ENCODE peak calls at places on chromosome 18, in four cellular contexts. One of them, this sample, is unnamed.

GRCh38 chr18:24985616-24986015 is 366.4 kb downstream of the ZNF521 start:
- DNase-seq in endothelial cell of umbilical vein: peak
- DNase-seq in colonic mucosa: no peak
- DNase-seq in mesendoderm: no peak
- DNase-seq in this sample: no peak

GRCh38 chr18:46894124-46894523 is 23.2 kb downstream of the PIAS2 start:
- DNase-seq in endothelial cell of umbilical vein: no peak
- DNase-seq in colonic mucosa: no peak
- DNase-seq in mesendoderm: no peak
- DNase-seq in this sample: no peak

GRCh38 chr18:36389811-36390581 is 92.5 kb downstream of the FHOD3 start:
- DNase-seq in mesendoderm: no peak
- DNase-seq in colonic mucosa: no peak
- DNase-seq in endothelial cell of umbilical vein: no peak
- DNase-seq in this sample: no peak

GRCh38 chr18:11005528-11005927 is 143.8 kb downstream of the PIEZO2 start:
- DNase-seq in endothelial cell of umbilical vein: peak
- DNase-seq in colonic mucosa: peak
- DNase-seq in mesendoderm: peak
- DNase-seq in this sample: no peak

GRCh38 chr18:8253943-8254342 is 355.3 kb upstream of the RAB12 start:
- DNase-seq in colonic mucosa: no peak
- DNase-seq in mesendoderm: no peak
- DNase-seq in endothelial cell of umbilical vein: no peak
- DNase-seq in this sample: no peak

GRCh38 chr18:75683426-75683825 is 255.9 kb upstream of the SMIM21 start:
- DNase-seq in mesendoderm: no peak
- DNase-seq in endothelial cell of umbilical vein: no peak
- DNase-seq in colonic mucosa: no peak
- DNase-seq in this sample: no peak

GRCh38 chr18:61551586-61551985 is 218.4 kb downstream of the CDH20 start:
- DNase-seq in mesendoderm: peak
- DNase-seq in endothelial cell of umbilical vein: peak
- DNase-seq in colonic mucosa: peak
- DNase-seq in this sample: peak

GRCh38 chr18:12597775-12598174 is 60.1 kb downstream of the SPIRE1 start:
- DNase-seq in mesendoderm: no peak
- DNase-seq in endothelial cell of umbilical vein: peak
- DNase-seq in colonic mucosa: no peak
- DNase-seq in this sample: no peak

GRCh38 chr18:7737483-7737882 is 170.4 kb downstream of the PTPRM start:
- DNase-seq in endothelial cell of umbilical vein: no peak
- DNase-seq in colonic mucosa: no peak
- DNase-seq in mesendoderm: no peak
- DNase-seq in this sample: no peak

GRCh38 chr18:6876646-6877045 is 147.1 kb downstream of the ARHGAP28 start:
- DNase-seq in mesendoderm: no peak
- DNase-seq in endothelial cell of umbilical vein: no peak
- DNase-seq in colonic mucosa: no peak
- DNase-seq in this sample: no peak

GRCh38 chr18:40841473-40841872 is 1113.6 kb upstream of the PIK3C3 start:
- DNase-seq in colonic mucosa: no peak
- DNase-seq in endothelial cell of umbilical vein: no peak
- DNase-seq in mesendoderm: no peak
- DNase-seq in this sample: no peak

GRCh38 chr18:31683106-31683505 is 1.3 kb downstream of the B4GALT6 start:
- DNase-seq in colonic mucosa: no peak
- DNase-seq in mesendoderm: no peak
- DNase-seq in endothelial cell of umbilical vein: no peak
- DNase-seq in this sample: no peak
- H3K9ac ChIP-seq in colonic mucosa: no peak
- H3K9ac ChIP-seq in mesendoderm: no peak
- H3K9ac ChIP-seq in endothelial cell of umbilical vein: no peak
- H3K9ac ChIP-seq in this sample: peak

DNA sequence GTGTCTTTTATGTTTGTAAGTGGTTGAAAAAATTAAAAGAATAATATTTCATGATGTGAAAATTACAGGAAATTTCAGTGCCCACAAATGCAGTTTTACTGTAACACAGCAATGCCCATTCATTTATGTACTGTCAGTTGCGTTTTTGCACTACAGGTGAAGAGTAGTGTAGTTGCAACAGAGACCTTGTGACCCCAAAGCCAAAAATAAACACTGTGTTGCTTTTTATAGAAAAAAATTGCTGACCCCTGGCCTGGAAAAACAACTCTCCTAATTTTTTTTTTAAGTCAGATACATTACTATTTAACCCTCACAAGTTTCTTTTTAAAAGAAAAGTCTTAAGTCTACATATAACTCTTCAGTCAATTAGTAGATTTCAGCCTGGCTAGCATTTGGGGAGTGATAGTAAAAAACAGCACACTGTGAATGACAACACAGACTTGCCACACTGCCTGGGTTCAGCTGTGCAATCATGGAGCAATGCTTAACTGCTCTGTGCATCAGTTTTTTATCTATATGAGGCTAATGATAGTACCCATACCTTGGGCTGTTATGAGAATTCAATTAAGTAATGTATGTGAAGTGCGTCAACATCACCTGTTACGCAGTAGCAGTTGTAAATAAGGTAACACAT is 8.1 kb downstream of the KLHL14 start:
- DNase-seq in colonic mucosa: no peak
- DNase-seq in endothelial cell of umbilical vein: no peak
- DNase-seq in mesendoderm: no peak
- DNase-seq in this sample: no peak
- H3K4me3 ChIP-seq in colonic mucosa: no peak
- H3K4me3 ChIP-seq in endothelial cell of umbilical vein: no peak
- H3K4me3 ChIP-seq in mesendoderm: no peak
- H3K4me3 ChIP-seq in this sample: no peak

DNA sequence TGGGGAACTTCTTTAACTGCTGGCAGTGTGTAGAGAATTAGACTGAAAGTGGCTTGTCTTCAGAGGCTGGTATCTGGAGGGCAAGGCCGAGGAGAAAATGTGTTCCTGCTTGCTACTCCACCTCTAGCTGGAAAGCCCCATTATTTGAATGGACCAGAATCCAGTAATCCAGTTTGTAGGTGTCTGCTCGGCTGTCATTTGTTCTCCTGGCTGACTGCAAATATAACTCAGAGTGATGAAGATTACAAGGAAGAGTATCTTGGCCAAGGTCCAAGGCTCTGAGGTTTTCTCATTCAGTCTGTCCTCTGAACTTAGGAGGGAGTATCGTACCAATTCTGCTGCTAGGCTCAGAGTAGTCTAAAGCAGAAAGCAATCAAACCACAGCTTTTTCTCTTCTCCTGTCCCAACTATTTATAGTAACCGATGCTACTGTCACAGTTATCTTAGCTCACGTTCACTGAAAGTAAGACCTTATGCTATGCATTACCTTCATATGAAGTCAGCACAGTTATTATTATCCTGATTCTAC is 228.6 kb downstream of the SETBP1 start:
- DNase-seq in mesendoderm: no peak
- DNase-seq in endothelial cell of umbilical vein: no peak
- DNase-seq in colonic mucosa: no peak
- DNase-seq in this sample: no peak
- H3K9ac ChIP-seq in mesendoderm: no peak
- H3K9ac ChIP-seq in endothelial cell of umbilical vein: no peak
- H3K9ac ChIP-seq in colonic mucosa: no peak
- H3K9ac ChIP-seq in this sample: no peak

DNA sequence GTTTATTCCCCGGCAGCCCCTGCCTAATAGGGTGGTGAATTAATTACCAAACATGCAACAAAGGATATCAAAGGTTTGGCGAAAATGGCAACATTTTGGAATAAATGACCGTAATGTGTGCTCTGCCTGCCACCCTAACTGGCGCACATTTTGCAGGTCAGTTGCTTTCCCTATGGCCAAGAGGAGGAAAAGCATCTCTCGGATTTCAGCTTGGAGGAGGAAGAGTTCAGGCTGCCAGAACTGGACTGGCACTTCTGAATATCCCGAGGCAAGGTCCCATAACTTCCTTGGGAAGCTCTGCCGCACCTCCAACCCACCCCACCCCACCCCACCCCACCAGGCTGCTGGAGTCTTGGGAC is 37.1 kb downstream of the SLC25A52 start:
- DNase-seq in endothelial cell of umbilical vein: no peak
- DNase-seq in mesendoderm: no peak
- DNase-seq in colonic mucosa: no peak
- DNase-seq in this sample: no peak
- H3K4me3 ChIP-seq in endothelial cell of umbilical vein: no peak
- H3K4me3 ChIP-seq in mesendoderm: no peak
- H3K4me3 ChIP-seq in colonic mucosa: peak
- H3K4me3 ChIP-seq in this sample: no peak

DNA sequence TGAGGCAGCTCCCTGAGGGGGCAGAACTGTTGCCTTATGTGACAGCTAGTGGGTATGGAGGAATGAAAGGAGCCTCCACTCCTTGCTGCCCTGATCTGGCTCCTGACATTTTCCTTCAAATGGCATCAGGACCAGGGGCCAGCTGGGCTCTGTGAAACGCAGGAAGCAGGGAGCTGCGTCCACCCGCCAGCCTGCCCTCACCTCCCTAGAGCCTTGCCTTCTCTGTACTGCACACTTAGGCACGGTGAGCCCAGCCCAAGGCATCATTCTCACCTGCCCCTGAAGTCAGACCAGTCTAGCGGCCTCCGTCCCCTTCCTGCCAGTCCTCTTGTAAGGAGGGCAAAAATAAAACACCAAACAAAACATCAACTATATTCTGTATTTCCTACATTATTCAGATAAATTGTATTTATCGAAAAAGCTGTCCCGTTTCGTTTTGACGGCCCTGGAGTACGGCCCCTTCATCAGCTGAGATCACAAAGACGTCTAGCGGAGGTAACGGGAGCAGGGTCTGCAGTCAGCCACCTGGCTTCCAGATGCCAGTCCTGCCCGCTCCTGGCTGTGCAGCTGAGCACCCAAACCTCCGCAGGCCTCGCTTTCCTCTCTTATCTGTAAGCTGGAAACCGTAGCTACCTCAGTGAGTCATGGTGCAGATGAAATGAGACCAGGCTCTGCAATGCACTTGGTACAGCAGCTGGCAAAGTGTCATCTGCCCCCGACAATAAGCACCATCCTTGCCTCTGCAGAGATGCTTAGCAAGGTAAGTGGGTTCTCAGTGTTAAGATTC is 6.9 kb upstream of the CTDP1 start:
- DNase-seq in colonic mucosa: no peak
- DNase-seq in mesendoderm: no peak
- DNase-seq in endothelial cell of umbilical vein: no peak
- DNase-seq in this sample: no peak
- H3K9ac ChIP-seq in colonic mucosa: no peak
- H3K9ac ChIP-seq in mesendoderm: no peak
- H3K9ac ChIP-seq in endothelial cell of umbilical vein: no peak
- H3K9ac ChIP-seq in this sample: no peak

GRCh38 chr18:22723221-22723620 is 209.9 kb upstream of the RBBP8 start:
- DNase-seq in endothelial cell of umbilical vein: no peak
- DNase-seq in mesendoderm: no peak
- DNase-seq in colonic mucosa: no peak
- DNase-seq in this sample: no peak

GRCh38 chr18:22728016-22728415 is 205.1 kb upstream of the RBBP8 start:
- DNase-seq in colonic mucosa: no peak
- DNase-seq in endothelial cell of umbilical vein: no peak
- DNase-seq in mesendoderm: no peak
- DNase-seq in this sample: no peak

GRCh38 chr18:22723741-22724140 is 209.4 kb upstream of the RBBP8 start:
- DNase-seq in mesendoderm: no peak
- DNase-seq in endothelial cell of umbilical vein: no peak
- DNase-seq in colonic mucosa: no peak
- DNase-seq in this sample: no peak

GRCh38 chr18:22728481-22729105 is 204.5 kb upstream of the RBBP8 start:
- DNase-seq in endothelial cell of umbilical vein: no peak
- DNase-seq in colonic mucosa: no peak
- DNase-seq in mesendoderm: no peak
- DNase-seq in this sample: no peak

DNA sequence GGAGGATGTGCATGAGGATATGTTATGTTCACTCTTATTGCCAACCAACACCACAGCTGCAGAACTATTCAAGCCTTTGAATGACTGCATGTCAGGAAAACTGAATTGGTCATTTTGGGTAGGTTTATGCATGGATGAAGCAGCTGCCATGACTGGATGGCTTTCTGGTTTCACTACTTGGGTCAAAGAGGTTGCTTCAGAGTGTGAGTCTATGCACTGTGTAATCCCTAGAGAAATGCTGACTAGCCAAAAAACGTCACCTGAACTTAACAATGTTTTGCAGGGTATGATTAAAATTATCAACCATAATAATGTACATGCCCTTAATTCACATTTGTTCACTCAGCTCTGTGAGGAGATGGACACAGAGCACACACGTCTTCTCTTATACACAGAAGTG is 206.7 kb upstream of the RBBP8 start:
- DNase-seq in endothelial cell of umbilical vein: no peak
- DNase-seq in mesendoderm: no peak
- DNase-seq in colonic mucosa: no peak
- DNase-seq in this sample: no peak
- H3K4me3 ChIP-seq in endothelial cell of umbilical vein: no peak
- H3K4me3 ChIP-seq in mesendoderm: no peak
- H3K4me3 ChIP-seq in colonic mucosa: no peak
- H3K4me3 ChIP-seq in this sample: no peak

DNA sequence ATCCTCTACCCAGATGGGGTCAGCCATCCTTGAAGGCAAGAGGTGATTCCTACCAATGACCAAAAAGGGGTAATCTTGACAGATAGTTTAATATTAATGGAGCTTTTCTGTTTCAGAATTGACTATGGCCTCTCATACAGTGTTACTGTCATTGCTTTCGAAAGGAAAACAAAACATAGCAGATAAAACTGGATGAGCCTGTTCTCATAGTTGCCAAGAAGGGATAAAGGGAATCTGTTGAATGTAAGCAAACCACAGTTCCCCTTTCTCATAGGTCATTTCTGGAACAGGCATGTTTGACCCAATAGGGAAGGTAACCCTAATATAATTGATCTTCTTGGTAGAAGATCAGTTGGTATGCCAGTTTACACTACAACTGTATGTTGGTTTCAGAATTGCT is 1.6 kb downstream of the RAB27B start:
- DNase-seq in endothelial cell of umbilical vein: no peak
- DNase-seq in mesendoderm: no peak
- DNase-seq in colonic mucosa: no peak
- DNase-seq in this sample: no peak
- H3K9ac ChIP-seq in endothelial cell of umbilical vein: no peak
- H3K9ac ChIP-seq in mesendoderm: no peak
- H3K9ac ChIP-seq in colonic mucosa: no peak
- H3K9ac ChIP-seq in this sample: no peak

GRCh38 chr18:2848879-2849254 is 2.1 kb downstream of the EMILIN2 start:
- DNase-seq in endothelial cell of umbilical vein: no peak
- DNase-seq in mesendoderm: no peak
- DNase-seq in colonic mucosa: no peak
- DNase-seq in this sample: no peak
- H3K4me3 ChIP-seq in endothelial cell of umbilical vein: no peak
- H3K4me3 ChIP-seq in mesendoderm: no peak
- H3K4me3 ChIP-seq in colonic mucosa: no peak
- H3K4me3 ChIP-seq in this sample: no peak